ENCODE peak calls at places on chromosomes 4 and X, in five cellular contexts. One of them, this sample, is unnamed.

GRCh38 chr4:168784786-168785461 is 225.1 kb downstream of the CBR4 start:
- DNase-seq in gastrocnemius medialis: no peak
- DNase-seq in uterus: no peak
- DNase-seq in tibial artery: no peak
- DNase-seq in neuronal stem cell: peak; percentile 81
- DNase-seq in this sample: no peak

GRCh38 chrX:149570668-149571067 is 16.6 kb downstream of the MAGEA9B start:
- DNase-seq in gastrocnemius medialis: no peak
- DNase-seq in uterus: no peak
- DNase-seq in neuronal stem cell: no peak
- DNase-seq in tibial artery: no peak
- DNase-seq in this sample: no peak

GRCh38 chrX:119647552-119648420 is 41.6 kb upstream of the NKRF start:
- DNase-seq in neuronal stem cell: no peak
- DNase-seq in uterus: no peak
- DNase-seq in tibial artery: no peak
- DNase-seq in gastrocnemius medialis: no peak
- DNase-seq in this sample: no peak

GRCh38 chrX:119252716-119253115 is 16.6 kb downstream of the PGRMC1 start:
- DNase-seq in neuronal stem cell: no peak
- DNase-seq in tibial artery: no peak
- DNase-seq in uterus: no peak
- DNase-seq in gastrocnemius medialis: no peak
- DNase-seq in this sample: no peak

GRCh38 chrX:146238173-146238572 is 420.5 kb downstream of the SLITRK2 start:
- DNase-seq in gastrocnemius medialis: no peak
- DNase-seq in neuronal stem cell: no peak
- DNase-seq in uterus: no peak
- DNase-seq in tibial artery: no peak
- DNase-seq in this sample: no peak

GRCh38 chrX:119041175-119041574 is 31.6 kb upstream of the CT47C1 start:
- DNase-seq in gastrocnemius medialis: peak; percentile 43
- DNase-seq in tibial artery: peak; percentile 79
- DNase-seq in uterus: peak; percentile 75
- DNase-seq in neuronal stem cell: no peak
- DNase-seq in this sample: peak; percentile 82

GRCh38 chr4:57129477-57129876 is 19.3 kb upstream of the IGFBP7 start:
- DNase-seq in gastrocnemius medialis: no peak
- DNase-seq in uterus: no peak
- DNase-seq in neuronal stem cell: no peak
- DNase-seq in tibial artery: no peak
- DNase-seq in this sample: no peak

GRCh38 chr4:38275331-38275821 is 315.2 kb downstream of the PTTG2 start:
- DNase-seq in gastrocnemius medialis: no peak
- DNase-seq in uterus: no peak
- DNase-seq in tibial artery: no peak
- DNase-seq in neuronal stem cell: no peak
- DNase-seq in this sample: no peak

GRCh38 chr4:66629927-66630326 is 915.4 kb downstream of the CENPC start:
- DNase-seq in gastrocnemius medialis: no peak
- DNase-seq in uterus: no peak
- DNase-seq in neuronal stem cell: no peak
- DNase-seq in tibial artery: no peak
- DNase-seq in this sample: no peak

GRCh38 chrX:37686348-37686736 is 751 bp downstream of the XK start:
- DNase-seq in tibial artery: no peak
- DNase-seq in neuronal stem cell: no peak
- DNase-seq in uterus: no peak
- DNase-seq in gastrocnemius medialis: no peak
- DNase-seq in this sample: no peak

GRCh38 chrX:103535206-103535605 is 15.9 kb upstream of the RAB40A start:
- DNase-seq in tibial artery: no peak
- DNase-seq in uterus: no peak
- DNase-seq in gastrocnemius medialis: no peak
- DNase-seq in neuronal stem cell: no peak
- DNase-seq in this sample: no peak

GRCh38 chr4:110198472-110199419 is at the start of gene ELOVL6:
- DNase-seq in tibial artery: peak; percentile 71
- DNase-seq in uterus: peak; percentile 55
- DNase-seq in gastrocnemius medialis: peak; percentile 33
- DNase-seq in neuronal stem cell: peak; percentile 94
- DNase-seq in this sample: peak; percentile 79

GRCh38 chrX:22081475-22082092 is 49.5 kb downstream of the PHEX start:
- DNase-seq in uterus: peak; percentile 54
- DNase-seq in gastrocnemius medialis: no peak
- DNase-seq in tibial artery: no peak
- DNase-seq in neuronal stem cell: peak; percentile 33
- DNase-seq in this sample: peak; percentile 66

GRCh38 chr4:1600811-1601532 is 83.1 kb downstream of the FAM53A start:
- DNase-seq in gastrocnemius medialis: no peak
- DNase-seq in uterus: no peak
- DNase-seq in tibial artery: no peak
- DNase-seq in neuronal stem cell: no peak
- DNase-seq in this sample: peak; percentile 57

GRCh38 chr4:167265231-167265630 is 30.9 kb upstream of the SPOCK3 start:
- DNase-seq in uterus: no peak
- DNase-seq in gastrocnemius medialis: no peak
- DNase-seq in tibial artery: no peak
- DNase-seq in neuronal stem cell: no peak
- DNase-seq in this sample: no peak

GRCh38 chr4:40576651-40577480 is 52.8 kb downstream of the RBM47 start:
- DNase-seq in gastrocnemius medialis: peak; percentile 60
- DNase-seq in tibial artery: peak; percentile 86
- DNase-seq in neuronal stem cell: no peak
- DNase-seq in uterus: peak; percentile 25
- DNase-seq in this sample: peak; percentile 83
- H3K4me1 ChIP-seq in gastrocnemius medialis: no peaks in the 10 kb centered on the region
- H3K4me1 ChIP-seq in tibial artery: peaks cover 12% of the 10 kb centered on the region
- H3K4me1 ChIP-seq in neuronal stem cell: peaks cover 6% of the 10 kb centered on the region
- H3K4me1 ChIP-seq in uterus: no peaks in the 10 kb centered on the region
- H3K4me1 ChIP-seq in this sample: peaks cover 6% of the 10 kb centered on the region

DNA sequence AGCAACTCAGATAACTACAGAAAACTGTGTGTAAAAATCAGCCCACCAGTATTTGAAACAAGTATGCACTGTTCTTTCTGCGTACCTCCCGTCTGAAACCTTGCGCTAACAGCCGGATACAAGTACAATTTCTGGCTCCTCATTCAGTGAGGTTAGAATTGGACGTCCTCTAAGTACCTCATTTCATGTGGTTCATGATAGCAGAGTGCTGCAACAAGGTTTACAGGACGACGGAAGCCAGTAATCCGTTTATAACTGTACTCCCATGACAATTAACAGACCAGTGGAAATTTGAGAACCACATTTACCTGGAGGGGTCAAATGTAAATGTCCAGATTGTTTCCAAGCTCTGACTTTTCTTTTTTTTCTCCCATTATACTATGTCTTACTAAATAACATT is 52.9 kb upstream of the TENM3 start:
- DNase-seq in gastrocnemius medialis: no peak
- DNase-seq in tibial artery: no peak
- DNase-seq in uterus: no peak
- DNase-seq in neuronal stem cell: no peak
- DNase-seq in this sample: no peak
- H3K4me1 ChIP-seq in gastrocnemius medialis: no peaks in the 10 kb centered on the region
- H3K4me1 ChIP-seq in tibial artery: no peaks in the 10 kb centered on the region
- H3K4me1 ChIP-seq in uterus: no peaks in the 10 kb centered on the region
- H3K4me1 ChIP-seq in neuronal stem cell: peaks cover 18% of the 10 kb centered on the region
- H3K4me1 ChIP-seq in this sample: peaks cover 10% of the 10 kb centered on the region

DNA sequence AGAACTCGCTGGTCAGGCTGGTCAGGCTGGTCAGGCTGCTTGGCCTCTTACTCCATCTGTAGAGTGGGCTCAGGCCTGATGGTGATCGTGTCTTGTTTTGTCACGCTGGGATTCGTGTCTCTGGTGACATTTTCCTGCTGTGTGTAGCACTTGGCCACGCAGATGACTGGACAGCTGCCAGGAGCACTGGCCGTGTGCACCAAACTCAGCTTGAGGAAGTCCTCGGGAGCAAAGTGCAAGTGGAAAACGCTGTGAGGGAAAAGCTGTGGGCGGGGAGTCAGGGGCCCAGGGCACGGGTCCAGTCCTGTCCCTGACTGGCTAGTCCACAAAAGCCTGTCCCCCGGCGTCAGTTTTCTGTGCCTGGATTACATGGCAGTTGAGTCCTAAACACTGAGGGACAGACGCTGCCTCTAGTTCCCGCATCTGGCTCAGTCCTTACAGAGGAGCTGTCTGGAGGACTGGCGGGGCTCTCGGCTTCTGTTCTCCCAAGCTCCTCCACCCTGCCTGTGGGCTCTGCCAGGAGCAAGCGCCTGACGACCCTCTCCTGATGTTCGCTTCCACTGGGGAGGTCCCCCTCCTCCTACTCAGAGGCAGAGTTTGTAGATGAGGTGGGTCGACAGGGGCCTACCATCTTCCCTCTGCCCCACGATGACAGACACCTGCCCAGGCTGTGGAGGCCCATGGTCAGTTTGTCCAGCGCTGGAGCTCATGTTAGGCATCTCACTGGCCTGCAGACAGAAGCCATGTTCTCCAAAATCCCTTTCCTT is 35.9 kb upstream of the GRPEL1 start:
- DNase-seq in neuronal stem cell: no peak
- DNase-seq in tibial artery: peak; percentile 92
- DNase-seq in uterus: peak; percentile 79
- DNase-seq in gastrocnemius medialis: no peak
- DNase-seq in this sample: peak; percentile 91
- H3K4me1 ChIP-seq in neuronal stem cell: peaks cover 19% of the 10 kb centered on the region
- H3K4me1 ChIP-seq in tibial artery: peaks cover 26% of the 10 kb centered on the region
- H3K4me1 ChIP-seq in uterus: peaks cover 5% of the 10 kb centered on the region
- H3K4me1 ChIP-seq in gastrocnemius medialis: peaks cover 16% of the 10 kb centered on the region
- H3K4me1 ChIP-seq in this sample: no peaks in the 10 kb centered on the region

GRCh38 chr4:30767147-30767546 is 47.0 kb downstream of the PCDH7 start:
- DNase-seq in uterus: no peak
- DNase-seq in gastrocnemius medialis: no peak
- DNase-seq in tibial artery: no peak
- DNase-seq in neuronal stem cell: no peak
- DNase-seq in this sample: no peak

GRCh38 chr4:30770049-30770549 is 49.9 kb downstream of the PCDH7 start:
- DNase-seq in gastrocnemius medialis: no peak
- DNase-seq in uterus: no peak
- DNase-seq in tibial artery: no peak
- DNase-seq in neuronal stem cell: no peak
- DNase-seq in this sample: no peak

GRCh38 chr4:30768278-30768677 is 48.1 kb downstream of the PCDH7 start:
- DNase-seq in tibial artery: no peak
- DNase-seq in neuronal stem cell: no peak
- DNase-seq in uterus: no peak
- DNase-seq in gastrocnemius medialis: no peak
- DNase-seq in this sample: no peak

GRCh38 chr4:30765022-30765421 is 44.9 kb downstream of the PCDH7 start:
- DNase-seq in tibial artery: no peak
- DNase-seq in uterus: no peak
- DNase-seq in neuronal stem cell: no peak
- DNase-seq in gastrocnemius medialis: no peak
- DNase-seq in this sample: no peak

DNA sequence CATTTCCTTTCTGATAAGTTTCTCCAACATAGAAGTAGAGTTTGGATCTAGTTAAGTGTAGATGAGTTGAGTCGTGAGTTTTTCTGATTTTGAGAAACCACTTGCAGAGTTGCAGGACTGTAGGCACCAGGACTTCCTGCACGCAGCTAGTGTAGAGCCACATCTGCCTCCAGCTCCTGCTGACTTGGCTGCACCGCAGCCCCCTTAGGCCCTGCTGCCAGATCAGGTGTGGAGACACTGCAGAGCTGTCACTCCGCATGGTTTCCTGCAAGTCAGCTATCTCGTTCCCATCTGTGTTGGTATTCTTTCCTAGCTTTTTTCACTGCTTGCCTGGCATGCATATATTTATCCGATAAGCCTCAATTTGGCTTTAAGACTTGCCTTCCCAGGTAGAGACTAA is 48.9 kb downstream of the PCDH7 start:
- DNase-seq in uterus: no peak
- DNase-seq in gastrocnemius medialis: no peak
- DNase-seq in neuronal stem cell: no peak
- DNase-seq in tibial artery: no peak
- DNase-seq in this sample: no peak
- H3K4me1 ChIP-seq in uterus: no peaks in the 10 kb centered on the region
- H3K4me1 ChIP-seq in gastrocnemius medialis: no peaks in the 10 kb centered on the region
- H3K4me1 ChIP-seq in neuronal stem cell: peaks cover 2% of the 10 kb centered on the region
- H3K4me1 ChIP-seq in tibial artery: peaks cover 66% of the 10 kb centered on the region
- H3K4me1 ChIP-seq in this sample: peaks cover 25% of the 10 kb centered on the region

This sample was measured in sigmoid colon.